ENCODE peak calls at places on chromosomes 6 and 20, in four cellular contexts. One of them, this sample, is unnamed.

GRCh38 chr6:108874470-108875160 is 26.4 kb downstream of the ARMC2 start:
- DNase-seq in stimulated activated CD4-positive, alpha-beta T cell treated with anti-CD3 and anti-CD28 coated beads, Interleukin-4, amount 100 ng/mL, for 24 hours: peak; percentile 73
- DNase-seq in AG09319: no peak
- DNase-seq in skeletal muscle cell: peak; percentile 32
- DNase-seq in this sample: no peak

GRCh38 chr6:57068066-57068465 is 21.6 kb downstream of the KIAA1586 start:
- DNase-seq in AG09319: no peak
- DNase-seq in skeletal muscle cell: no peak
- DNase-seq in stimulated activated CD4-positive, alpha-beta T cell treated with anti-CD3 and anti-CD28 coated beads, Interleukin-4, amount 100 ng/mL, for 24 hours: no peak
- DNase-seq in this sample: no peak

GRCh38 chr6:71157350-71157749 is 131.3 kb upstream of the OGFRL1 start:
- DNase-seq in AG09319: no peak
- DNase-seq in stimulated activated CD4-positive, alpha-beta T cell treated with anti-CD3 and anti-CD28 coated beads, Interleukin-4, amount 100 ng/mL, for 24 hours: no peak
- DNase-seq in skeletal muscle cell: no peak
- DNase-seq in this sample: no peak

GRCh38 chr20:24943196-24943595 is 5.9 kb upstream of the CST7 start:
- DNase-seq in stimulated activated CD4-positive, alpha-beta T cell treated with anti-CD3 and anti-CD28 coated beads, Interleukin-4, amount 100 ng/mL, for 24 hours: no peak
- DNase-seq in AG09319: no peak
- DNase-seq in skeletal muscle cell: no peak
- DNase-seq in this sample: peak; percentile 38

GRCh38 chr20:46784450-46785127 is 75.1 kb downstream of the SLC2A10 start:
- DNase-seq in stimulated activated CD4-positive, alpha-beta T cell treated with anti-CD3 and anti-CD28 coated beads, Interleukin-4, amount 100 ng/mL, for 24 hours: no peak
- DNase-seq in skeletal muscle cell: no peak
- DNase-seq in AG09319: peak; percentile 20
- DNase-seq in this sample: no peak

GRCh38 chr6:68778356-68779020 is 143.4 kb downstream of the ADGRB3 start:
- DNase-seq in AG09319: no peak
- DNase-seq in skeletal muscle cell: peak; percentile 55
- DNase-seq in stimulated activated CD4-positive, alpha-beta T cell treated with anti-CD3 and anti-CD28 coated beads, Interleukin-4, amount 100 ng/mL, for 24 hours: no peak
- DNase-seq in this sample: peak; percentile 66

GRCh38 chr6:129853996-129854711 is 7.0 kb downstream of the TMEM244 start:
- DNase-seq in skeletal muscle cell: no peak
- DNase-seq in stimulated activated CD4-positive, alpha-beta T cell treated with anti-CD3 and anti-CD28 coated beads, Interleukin-4, amount 100 ng/mL, for 24 hours: no peak
- DNase-seq in AG09319: no peak
- DNase-seq in this sample: no peak

GRCh38 chr6:37236921-37237320 is 20.7 kb upstream of the TBC1D22B start:
- DNase-seq in stimulated activated CD4-positive, alpha-beta T cell treated with anti-CD3 and anti-CD28 coated beads, Interleukin-4, amount 100 ng/mL, for 24 hours: no peak
- DNase-seq in AG09319: no peak
- DNase-seq in skeletal muscle cell: no peak
- DNase-seq in this sample: no peak

GRCh38 chr6:162187168-162187935 is 540.2 kb downstream of the PRKN start:
- DNase-seq in AG09319: no peak
- DNase-seq in skeletal muscle cell: no peak
- DNase-seq in stimulated activated CD4-positive, alpha-beta T cell treated with anti-CD3 and anti-CD28 coated beads, Interleukin-4, amount 100 ng/mL, for 24 hours: no peak
- DNase-seq in this sample: no peak

GRCh38 chr6:70657706-70658105 is 10.0 kb upstream of the SMAP1 start:
- DNase-seq in skeletal muscle cell: no peak
- DNase-seq in AG09319: no peak
- DNase-seq in stimulated activated CD4-positive, alpha-beta T cell treated with anti-CD3 and anti-CD28 coated beads, Interleukin-4, amount 100 ng/mL, for 24 hours: no peak
- DNase-seq in this sample: no peak

GRCh38 chr6:131643262-131643631 is 6.1 kb downstream of the ENPP3 start:
- DNase-seq in skeletal muscle cell: no peak
- DNase-seq in AG09319: no peak
- DNase-seq in stimulated activated CD4-positive, alpha-beta T cell treated with anti-CD3 and anti-CD28 coated beads, Interleukin-4, amount 100 ng/mL, for 24 hours: no peak
- DNase-seq in this sample: no peak

GRCh38 chr6:156767603-156768467 is 9.3 kb upstream of the ARID1B start:
- DNase-seq in stimulated activated CD4-positive, alpha-beta T cell treated with anti-CD3 and anti-CD28 coated beads, Interleukin-4, amount 100 ng/mL, for 24 hours: no peak
- DNase-seq in AG09319: no peak
- DNase-seq in skeletal muscle cell: peak; percentile 47
- DNase-seq in this sample: no peak

GRCh38 chr20:57440678-57441509 is 49.7 kb downstream of the RBM38 start:
- DNase-seq in AG09319: peak; percentile 44
- DNase-seq in skeletal muscle cell: peak; percentile 20
- DNase-seq in stimulated activated CD4-positive, alpha-beta T cell treated with anti-CD3 and anti-CD28 coated beads, Interleukin-4, amount 100 ng/mL, for 24 hours: no peak
- DNase-seq in this sample: peak; percentile 88

GRCh38 chr6:89986650-89987074 is 92.4 kb downstream of the GJA10 start:
- DNase-seq in stimulated activated CD4-positive, alpha-beta T cell treated with anti-CD3 and anti-CD28 coated beads, Interleukin-4, amount 100 ng/mL, for 24 hours: no peak
- DNase-seq in skeletal muscle cell: peak; percentile 92
- DNase-seq in AG09319: no peak
- DNase-seq in this sample: peak; percentile 61

GRCh38 chr6:80425089-80425823 is 318.8 kb downstream of the BCKDHB start:
- DNase-seq in AG09319: peak; percentile 94
- DNase-seq in stimulated activated CD4-positive, alpha-beta T cell treated with anti-CD3 and anti-CD28 coated beads, Interleukin-4, amount 100 ng/mL, for 24 hours: no peak
- DNase-seq in skeletal muscle cell: peak; percentile 93
- DNase-seq in this sample: no peak

GRCh38 chr6:47405273-47405672 is 72.3 kb upstream of the CD2AP start:
- DNase-seq in skeletal muscle cell: no peak
- DNase-seq in AG09319: no peak
- DNase-seq in stimulated activated CD4-positive, alpha-beta T cell treated with anti-CD3 and anti-CD28 coated beads, Interleukin-4, amount 100 ng/mL, for 24 hours: no peak
- DNase-seq in this sample: no peak

This sample was measured in islet precursor cell.